ENCODE peak calls at places on chromosomes 3 and 15, in five cellular contexts. Q is ovary, Z is bronchial epithelial cell, N is Peyer's patch, U is heart left ventricle. H is an unnamed sample.

GRCh38 chr3:9884555-9885165 is 4.6 kb upstream of the CIDEC start:
- DNase-seq in Q (no peak), Z (peak; percentile 90), N (no peak), U (no peak), H (no peak)

GRCh38 chr3:127673191-127674098 is 693 bp downstream of the ABTB1 start:
- DNase-seq in Q (peak; percentile 53), Z (no peak), N (peak; percentile 74), U (peak; percentile 85), H (no peak)

GRCh38 chr3:124800511-124801374 is 70.5 kb downstream of the UMPS start:
- DNase-seq in Q (peak; percentile 79), Z (no peak), N (peak; percentile 35), U (peak; percentile 77), H (peak; percentile 83)

GRCh38 chr3:169554606-169555005 is 108.9 kb downstream of the MECOM start:
- DNase-seq in Q (no peak), Z (no peak), N (no peak), U (no peak), H (no peak)

GRCh38 chr3:67654099-67654831 is at the start of gene SUCLG2:
- DNase-seq in Q (peak; percentile 88), Z (peak; percentile 57), N (peak; percentile 93), U (peak; percentile 96), H (peak; percentile 93)

GRCh38 chr3:174776123-174776522 is 83.0 kb upstream of the NAALADL2 start:
- DNase-seq in Q (no peak), Z (peak; percentile 94), N (no peak), U (no peak), H (no peak)

GRCh38 chr3:90062631-90063200 is 955.3 kb downstream of the EPHA3 start:
- DNase-seq in Q (no peak), Z (peak; percentile 13), N (no peak), U (no peak), H (no peak)

GRCh38 chr3:38641461-38642110 is 7.9 kb downstream of the SCN5A start:
- DNase-seq in Q (no peak), Z (no peak), N (no peak), U (peak; percentile 44), H (no peak)

GRCh38 chr3:71564361-71564760 is 19.2 kb downstream of the FOXP1 start:
- DNase-seq in Q (no peak), Z (peak; percentile 78), N (no peak), U (no peak), H (no peak)

GRCh38 chr3:42996633-42997075 is 17.5 kb downstream of the GASK1A start:
- DNase-seq in Q (no peak), Z (no peak), N (no peak), U (no peak), H (no peak)

GRCh38 chr3:197028711-197029510 is 706 bp downstream of the MELTF start:
- DNase-seq in Q (no peak), Z (no peak), N (no peak), U (peak; percentile 61), H (no peak)

GRCh38 chr3:84444726-84445521 is 513.9 kb upstream of the CADM2 start:
- DNase-seq in Q (no peak), Z (no peak), N (no peak), U (no peak), H (no peak)

GRCh38 chr3:154015307-154015706 is 105.9 kb upstream of the ARHGEF26 start:
- DNase-seq in Q (no peak), Z (peak; percentile 15), N (no peak), U (no peak), H (no peak)

GRCh38 chr3:56291244-56291680 is 177.0 kb downstream of the ERC2 start:
- DNase-seq in Q (no peak), Z (no peak), N (no peak), U (no peak), H (no peak)

GRCh38 chr3:377158-377561 is 180.6 kb downstream of the CHL1 start:
- DNase-seq in Q (no peak), Z (peak; percentile 86), N (no peak), U (no peak), H (no peak)

GRCh38 chr15:34616613-34617012 is 33.2 kb upstream of the GOLGA8B start:
- DNase-seq in Q (no peak), Z (peak; percentile 71), N (no peak), U (no peak), H (no peak)

GRCh38 chr3:170055209-170055608 is 17.4 kb downstream of the GPR160 start:
- DNase-seq in Q (no peak), Z (peak; percentile 74), N (no peak), U (no peak), H (no peak)

GRCh38 chr3:128488995-128489859 is 3.8 kb downstream of the GATA2 start:
- DNase-seq in Q (no peak), Z (no peak), N (peak; percentile 53), U (peak; percentile 77), H (peak; percentile 72)

DNA sequence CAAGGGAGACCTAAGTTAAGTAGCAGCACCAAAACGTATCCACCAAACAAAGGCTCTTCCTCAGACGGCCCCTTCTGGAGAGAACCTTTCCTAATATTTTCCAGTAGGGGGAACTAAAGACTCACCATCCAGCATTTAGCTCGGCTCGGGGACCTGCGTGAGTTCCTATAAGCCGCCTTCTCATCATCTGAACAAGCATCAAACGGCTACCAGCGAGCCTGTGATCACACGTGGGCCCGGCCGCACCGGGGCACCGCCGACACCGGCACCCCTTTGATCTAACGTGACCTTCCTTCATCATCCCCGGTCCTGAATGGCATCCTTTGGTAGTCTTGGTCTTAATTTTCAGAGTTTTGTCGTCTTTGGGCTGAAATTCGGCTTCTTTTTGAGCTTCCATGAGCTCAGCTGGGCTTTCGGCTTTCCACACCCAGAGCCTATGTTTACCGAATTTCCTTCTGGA is 1.4 kb upstream of the ROBO2 start:
- DNase-seq in Q (peak; percentile 68), Z (peak; percentile 77), N (peak; percentile 61), U (no peak), H (peak; percentile 38)
- TF ChIP-seq CTCF in Q (peak; percentile 67), Z (peak; percentile 74), N (no peak), U (peak; percentile 61), H (peak; percentile 36)

GRCh38 chr15:100384108-100384410 is 42.3 kb upstream of the ADAMTS17 start:
- DNase-seq in Q (no peak), Z (no peak), N (no peak), U (no peak), H (no peak)

GRCh38 chr15:100385300-100385699 is 43.5 kb upstream of the ADAMTS17 start:
- DNase-seq in Q (no peak), Z (no peak), N (no peak), U (no peak), H (no peak)

DNA sequence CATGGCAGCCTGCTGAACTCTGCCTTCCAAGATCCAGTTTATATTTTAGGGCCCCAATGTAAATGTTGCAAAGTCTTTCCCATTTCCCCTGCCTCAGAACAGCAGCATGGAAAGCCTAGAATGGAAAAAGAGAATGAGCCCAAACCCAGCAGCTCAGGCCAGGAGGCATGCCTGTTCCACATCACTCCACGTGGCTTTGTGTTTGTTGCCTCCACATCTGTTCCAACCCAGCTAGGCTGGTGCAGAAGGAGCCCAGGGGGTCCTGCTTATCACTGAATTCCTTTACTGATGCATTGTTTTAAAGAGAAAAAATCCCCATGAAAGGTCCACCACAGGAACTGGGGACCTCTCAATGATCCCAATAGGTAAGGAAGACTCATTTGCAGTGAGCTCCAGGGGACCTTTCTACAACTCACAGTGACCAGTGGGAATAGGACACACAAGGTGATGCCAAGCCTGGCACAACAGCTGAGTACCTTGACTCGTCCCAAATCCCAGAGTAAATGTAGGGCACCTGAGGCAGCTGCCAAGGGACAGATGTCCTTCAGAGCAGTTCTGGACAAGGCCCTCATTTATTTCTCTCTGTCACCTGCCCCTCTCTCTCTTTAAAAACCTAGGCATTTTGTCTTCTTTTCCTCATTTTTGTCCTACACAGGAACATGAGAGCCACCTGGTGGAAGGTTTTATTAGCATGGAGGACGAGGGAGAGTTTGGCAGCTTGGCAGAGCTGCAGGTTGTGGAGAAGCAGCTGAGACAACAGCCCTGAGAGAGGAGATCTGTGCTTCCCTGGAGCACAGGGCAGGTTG is 41.7 kb upstream of the ADAMTS17 start:
- DNase-seq in Q (peak; percentile 17), Z (peak; percentile 34), N (no peak), U (no peak), H (no peak)
- TF ChIP-seq CTCF in Q (peak; percentile 42), Z (peak; percentile 57), N (no peak), U (peak; percentile 26), H (peak; percentile 46)

DNA sequence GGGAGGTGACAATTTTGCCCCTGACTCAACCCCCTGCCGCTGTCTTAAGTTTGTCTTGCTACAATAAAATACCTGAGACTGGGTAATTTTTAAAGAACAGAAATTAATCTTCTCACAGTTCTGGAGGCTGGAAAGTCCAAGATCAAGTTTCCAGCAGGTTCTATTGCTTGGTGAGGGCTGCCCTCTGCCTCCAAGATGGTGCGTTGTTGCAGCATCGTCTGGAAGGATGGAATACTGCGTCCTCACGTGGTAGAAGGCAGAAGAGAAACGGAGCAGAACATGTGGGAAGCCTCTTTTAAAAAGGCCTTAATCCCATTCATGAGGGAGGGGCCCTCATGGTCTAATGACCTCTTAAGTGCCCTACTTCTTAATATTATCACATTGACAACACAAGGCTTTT is 87.3 kb upstream of the SNTN start:
- DNase-seq in Q (no peak), Z (no peak), N (no peak), U (no peak), H (no peak)
- TF ChIP-seq CTCF in Q (no peak), Z (peak; percentile 6), N (no peak), U (no peak), H (no peak)

GRCh38 chr15:98647026-98647773 is 1.1 kb upstream of the IGF1R start:
- DNase-seq in Q (peak; percentile 82), Z (peak; percentile 67), N (peak; percentile 81), U (peak; percentile 85), H (peak; percentile 64)
- TF ChIP-seq CTCF in Q (peak; percentile 88), Z (peak; percentile 19), N (peak; percentile 3), U (peak; percentile 67), H (peak; percentile 40)

DNA sequence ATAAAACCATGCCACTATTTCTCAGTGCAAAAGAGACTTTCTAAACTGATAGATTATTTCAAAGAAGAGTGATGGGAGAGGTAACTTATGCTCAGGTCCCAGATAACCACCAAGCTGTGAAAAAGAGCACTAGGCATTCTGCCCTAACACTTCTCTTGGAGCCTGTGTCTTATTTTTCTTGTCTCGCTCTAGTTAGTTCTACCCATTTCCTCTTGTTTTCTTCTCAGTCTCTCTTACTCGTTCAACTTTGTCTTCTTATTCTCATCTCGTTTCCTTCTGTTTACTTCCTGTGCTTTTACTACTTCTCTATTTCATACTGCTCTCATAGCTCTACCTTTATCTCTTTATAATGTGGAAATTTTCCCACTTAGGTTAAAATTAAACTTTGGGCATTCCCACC is 91.8 kb upstream of the CGNL1 start:
- DNase-seq in Q (no peak), Z (no peak), N (no peak), U (no peak), H (no peak)
- TF ChIP-seq CTCF in Q (no peak), Z (no peak), N (no peak), U (no peak), H (no peak)

GRCh38 chr15:92277776-92278175 is 115.9 kb upstream of the ST8SIA2 start:
- DNase-seq in Q (no peak), Z (peak; percentile 19), N (no peak), U (no peak), H (peak; percentile 8)
- TF ChIP-seq CTCF in Q (no peak), Z (peak; percentile 45), N (no peak), U (peak; percentile 34), H (peak; percentile 47)

GRCh38 chr3:21170964-21171363 is 580.0 kb downstream of the ZNF385D start:
- DNase-seq in Q (no peak), Z (peak; percentile 42), N (no peak), U (no peak), H (no peak)
- TF ChIP-seq CTCF in Q (no peak), Z (peak; percentile 53), N (no peak), U (no peak), H (peak; percentile 26)